ENCODE peak calls at places on chromosome 9, in four cellular contexts. V, O, W and L are unnamed samples.

GRCh38 chr9:135332979-135333748 is 146.4 kb upstream of the PPP1R26 start:
- DNase-seq in V (no peak), O (no peak), W (no peak), L (no peak)

GRCh38 chr9:96251451-96251850 is 50.5 kb downstream of the HSD17B3 start:
- DNase-seq in V (no peak), O (no peak), W (no peak), L (peak)

GRCh38 chr9:109579191-109579948 is 81.3 kb upstream of the PTPN3 start:
- DNase-seq in V (no peak), O (no peak), W (peak), L (peak)

GRCh38 chr9:129910628-129911567 is 75.6 kb downstream of the USP20 start:
- DNase-seq in V (no peak), O (no peak), W (peak), L (peak)

GRCh38 chr9:117080996-117081395 is 333.9 kb downstream of the ASTN2 start:
- DNase-seq in V (no peak), O (no peak), W (no peak), L (no peak)

GRCh38 chr9:106801816-106802215 is 61.1 kb upstream of the ZNF462 start:
- DNase-seq in V (no peak), O (no peak), W (no peak), L (no peak)

GRCh38 chr9:88387733-88388202 is 476 bp upstream of the SPIN1 start:
- DNase-seq in V (peak), O (peak), W (peak), L (peak)

GRCh38 chr9:136742640-136743391 is at the start of gene LCN10:
- DNase-seq in V (no peak), O (no peak), W (no peak), L (no peak)

GRCh38 chr9:97363661-97364299 is 48.1 kb upstream of the TDRD7 start:
- DNase-seq in V (no peak), O (no peak), W (no peak), L (no peak)

GRCh38 chr9:132234501-132235045 is 72.7 kb downstream of the NTNG2 start:
- DNase-seq in V (no peak), O (no peak), W (no peak), L (no peak)

GRCh38 chr9:37593877-37594448 is 1.6 kb upstream of the TOMM5 start:
- DNase-seq in V (no peak), O (no peak), W (no peak), L (no peak)

GRCh38 chr9:94818196-94818541 is 91.7 kb downstream of the AOPEP start:
- DNase-seq in V (no peak), O (no peak), W (no peak), L (no peak)

GRCh38 chr9:124522121-124523098 is 15.2 kb upstream of the NR5A1 start:
- DNase-seq in V (no peak), O (no peak), W (peak), L (no peak)

GRCh38 chr9:37931586-37931985 is 27.7 kb upstream of the SLC25A51 start:
- DNase-seq in V (no peak), O (no peak), W (peak), L (peak)

GRCh38 chr9:136023401-136024225 is 62.4 kb upstream of the UBAC1 start:
- DNase-seq in V (peak), O (no peak), W (peak), L (peak)